ENCODE peak calls at places on chromosomes 11 and 22, in eight cellular contexts. One of them, this sample, is unnamed.

GRCh38 chr11:101446238-101446637 is 137.6 kb downstream of the TRPC6 start:
- DNase-seq in PC-3: peak
- DNase-seq in omental fat pad: no peak
- DNase-seq in PC-9: no peak
- DNase-seq in activated CD4-positive, alpha-beta T cell treated with anti-CD3 and anti-CD28 coated beads, Interleukin-2, amount 50 U/mL, for 48 hours: no peak
- DNase-seq in esophagus squamous epithelium: no peak
- DNase-seq in amniotic stem cell: no peak
- DNase-seq in effector CD8-positive, alpha-beta T cell: no peak
- DNase-seq in this sample: no peak

GRCh38 chr11:90446207-90446606 is 223.4 kb upstream of the CHORDC1 start:
- DNase-seq in PC-3: no peak
- DNase-seq in omental fat pad: no peak
- DNase-seq in PC-9: no peak
- DNase-seq in activated CD4-positive, alpha-beta T cell treated with anti-CD3 and anti-CD28 coated beads, Interleukin-2, amount 50 U/mL, for 48 hours: no peak
- DNase-seq in esophagus squamous epithelium: no peak
- DNase-seq in amniotic stem cell: no peak
- DNase-seq in effector CD8-positive, alpha-beta T cell: no peak
- DNase-seq in this sample: no peak

GRCh38 chr11:118306556-118306955 is 2.0 kb downstream of the CD3E start:
- DNase-seq in PC-3: no peak
- DNase-seq in omental fat pad: no peak
- DNase-seq in PC-9: no peak
- DNase-seq in activated CD4-positive, alpha-beta T cell treated with anti-CD3 and anti-CD28 coated beads, Interleukin-2, amount 50 U/mL, for 48 hours: peak
- DNase-seq in esophagus squamous epithelium: no peak
- DNase-seq in amniotic stem cell: no peak
- DNase-seq in effector CD8-positive, alpha-beta T cell: no peak
- DNase-seq in this sample: no peak

GRCh38 chr11:38402063-38402462 is 1804.0 kb upstream of the RAG2 start:
- DNase-seq in PC-3: no peak
- DNase-seq in omental fat pad: no peak
- DNase-seq in PC-9: no peak
- DNase-seq in activated CD4-positive, alpha-beta T cell treated with anti-CD3 and anti-CD28 coated beads, Interleukin-2, amount 50 U/mL, for 48 hours: no peak
- DNase-seq in esophagus squamous epithelium: no peak
- DNase-seq in amniotic stem cell: no peak
- DNase-seq in effector CD8-positive, alpha-beta T cell: no peak
- DNase-seq in this sample: no peak

GRCh38 chr11:111026241-111026640 is 219.3 kb upstream of the POU2AF2 start:
- DNase-seq in PC-3: no peak
- DNase-seq in omental fat pad: no peak
- DNase-seq in PC-9: no peak
- DNase-seq in activated CD4-positive, alpha-beta T cell treated with anti-CD3 and anti-CD28 coated beads, Interleukin-2, amount 50 U/mL, for 48 hours: no peak
- DNase-seq in esophagus squamous epithelium: no peak
- DNase-seq in amniotic stem cell: no peak
- DNase-seq in effector CD8-positive, alpha-beta T cell: no peak
- DNase-seq in this sample: no peak

GRCh38 chr11:131671764-131672163 is 301.3 kb downstream of the NTM start:
- DNase-seq in PC-3: no peak
- DNase-seq in omental fat pad: no peak
- DNase-seq in PC-9: no peak
- DNase-seq in activated CD4-positive, alpha-beta T cell treated with anti-CD3 and anti-CD28 coated beads, Interleukin-2, amount 50 U/mL, for 48 hours: no peak
- DNase-seq in esophagus squamous epithelium: no peak
- DNase-seq in amniotic stem cell: no peak
- DNase-seq in effector CD8-positive, alpha-beta T cell: no peak
- DNase-seq in this sample: no peak

GRCh38 chr11:92295175-92296137 is 70.8 kb downstream of the FAT3 start:
- DNase-seq in PC-3: peak
- DNase-seq in omental fat pad: no peak
- DNase-seq in PC-9: no peak
- DNase-seq in activated CD4-positive, alpha-beta T cell treated with anti-CD3 and anti-CD28 coated beads, Interleukin-2, amount 50 U/mL, for 48 hours: no peak
- DNase-seq in esophagus squamous epithelium: no peak
- DNase-seq in amniotic stem cell: no peak
- DNase-seq in effector CD8-positive, alpha-beta T cell: no peak
- DNase-seq in this sample: no peak

GRCh38 chr11:11789735-11790369 is 51.9 kb upstream of the USP47 start:
- DNase-seq in PC-3: peak
- DNase-seq in omental fat pad: no peak
- DNase-seq in PC-9: no peak
- DNase-seq in activated CD4-positive, alpha-beta T cell treated with anti-CD3 and anti-CD28 coated beads, Interleukin-2, amount 50 U/mL, for 48 hours: no peak
- DNase-seq in esophagus squamous epithelium: no peak
- DNase-seq in amniotic stem cell: no peak
- DNase-seq in effector CD8-positive, alpha-beta T cell: no peak
- DNase-seq in this sample: no peak

GRCh38 chr22:41380993-41381328 is 781 bp upstream of the TEF start:
- DNase-seq in PC-3: peak
- DNase-seq in omental fat pad: no peak
- DNase-seq in PC-9: no peak
- DNase-seq in activated CD4-positive, alpha-beta T cell treated with anti-CD3 and anti-CD28 coated beads, Interleukin-2, amount 50 U/mL, for 48 hours: no peak
- DNase-seq in esophagus squamous epithelium: no peak
- DNase-seq in amniotic stem cell: peak
- DNase-seq in effector CD8-positive, alpha-beta T cell: no peak
- DNase-seq in this sample: no peak

GRCh38 chr11:74012072-74012809 is 3.4 kb upstream of the UCP3 start:
- DNase-seq in PC-3: no peak
- DNase-seq in omental fat pad: no peak
- DNase-seq in PC-9: no peak
- DNase-seq in activated CD4-positive, alpha-beta T cell treated with anti-CD3 and anti-CD28 coated beads, Interleukin-2, amount 50 U/mL, for 48 hours: no peak
- DNase-seq in esophagus squamous epithelium: no peak
- DNase-seq in amniotic stem cell: no peak
- DNase-seq in effector CD8-positive, alpha-beta T cell: no peak
- DNase-seq in this sample: no peak

GRCh38 chr22:44659140-44659539 is 42.9 kb upstream of the PRR5 start:
- DNase-seq in PC-3: no peak
- DNase-seq in omental fat pad: no peak
- DNase-seq in PC-9: no peak
- DNase-seq in activated CD4-positive, alpha-beta T cell treated with anti-CD3 and anti-CD28 coated beads, Interleukin-2, amount 50 U/mL, for 48 hours: no peak
- DNase-seq in esophagus squamous epithelium: no peak
- DNase-seq in amniotic stem cell: no peak
- DNase-seq in effector CD8-positive, alpha-beta T cell: no peak
- DNase-seq in this sample: no peak

GRCh38 chr11:78350101-78350645 is 67.4 kb downstream of the GAB2 start:
- DNase-seq in PC-3: no peak
- DNase-seq in omental fat pad: no peak
- DNase-seq in PC-9: peak
- DNase-seq in activated CD4-positive, alpha-beta T cell treated with anti-CD3 and anti-CD28 coated beads, Interleukin-2, amount 50 U/mL, for 48 hours: no peak
- DNase-seq in esophagus squamous epithelium: no peak
- DNase-seq in amniotic stem cell: no peak
- DNase-seq in effector CD8-positive, alpha-beta T cell: no peak
- DNase-seq in this sample: no peak

GRCh38 chr22:20430641-20431519 is 6.7 kb downstream of the SCARF2 start:
- DNase-seq in PC-3: peak
- DNase-seq in omental fat pad: no peak
- DNase-seq in PC-9: peak
- DNase-seq in activated CD4-positive, alpha-beta T cell treated with anti-CD3 and anti-CD28 coated beads, Interleukin-2, amount 50 U/mL, for 48 hours: peak
- DNase-seq in esophagus squamous epithelium: no peak
- DNase-seq in amniotic stem cell: no peak
- DNase-seq in effector CD8-positive, alpha-beta T cell: no peak
- DNase-seq in this sample: no peak

GRCh38 chr11:122199661-122200060 is 83.6 kb upstream of the BLID start:
- DNase-seq in PC-3: peak
- DNase-seq in omental fat pad: no peak
- DNase-seq in PC-9: no peak
- DNase-seq in activated CD4-positive, alpha-beta T cell treated with anti-CD3 and anti-CD28 coated beads, Interleukin-2, amount 50 U/mL, for 48 hours: no peak
- DNase-seq in esophagus squamous epithelium: no peak
- DNase-seq in amniotic stem cell: no peak
- DNase-seq in effector CD8-positive, alpha-beta T cell: no peak
- DNase-seq in this sample: no peak

GRCh38 chr11:92225563-92226308 is 1.1 kb downstream of the FAT3 start:
- DNase-seq in PC-3: no peak
- DNase-seq in omental fat pad: no peak
- DNase-seq in PC-9: peak
- DNase-seq in activated CD4-positive, alpha-beta T cell treated with anti-CD3 and anti-CD28 coated beads, Interleukin-2, amount 50 U/mL, for 48 hours: no peak
- DNase-seq in esophagus squamous epithelium: no peak
- DNase-seq in amniotic stem cell: no peak
- DNase-seq in effector CD8-positive, alpha-beta T cell: no peak
- DNase-seq in this sample: no peak

GRCh38 chr22:30934053-30934452 is 34.5 kb downstream of the MORC2 start:
- DNase-seq in PC-3: no peak
- DNase-seq in omental fat pad: no peak
- DNase-seq in PC-9: no peak
- DNase-seq in activated CD4-positive, alpha-beta T cell treated with anti-CD3 and anti-CD28 coated beads, Interleukin-2, amount 50 U/mL, for 48 hours: no peak
- DNase-seq in esophagus squamous epithelium: no peak
- DNase-seq in amniotic stem cell: no peak
- DNase-seq in effector CD8-positive, alpha-beta T cell: no peak
- DNase-seq in this sample: no peak

GRCh38 chr11:64339754-64340408 is at the start of gene CCDC88B:
- DNase-seq in PC-3: no peak
- DNase-seq in omental fat pad: no peak
- DNase-seq in PC-9: no peak
- DNase-seq in activated CD4-positive, alpha-beta T cell treated with anti-CD3 and anti-CD28 coated beads, Interleukin-2, amount 50 U/mL, for 48 hours: peak
- DNase-seq in esophagus squamous epithelium: peak
- DNase-seq in amniotic stem cell: no peak
- DNase-seq in effector CD8-positive, alpha-beta T cell: peak
- DNase-seq in this sample: no peak

GRCh38 chr22:39598017-39598965 is 27.7 kb downstream of the CACNA1I start:
- DNase-seq in PC-3: peak
- DNase-seq in omental fat pad: no peak
- DNase-seq in PC-9: peak
- DNase-seq in activated CD4-positive, alpha-beta T cell treated with anti-CD3 and anti-CD28 coated beads, Interleukin-2, amount 50 U/mL, for 48 hours: peak
- DNase-seq in esophagus squamous epithelium: no peak
- DNase-seq in amniotic stem cell: no peak
- DNase-seq in effector CD8-positive, alpha-beta T cell: peak
- DNase-seq in this sample: no peak

GRCh38 chr22:49883294-49883640 is 29.6 kb downstream of the ZBED4 start:
- DNase-seq in PC-3: no peak
- DNase-seq in omental fat pad: no peak
- DNase-seq in PC-9: no peak
- DNase-seq in activated CD4-positive, alpha-beta T cell treated with anti-CD3 and anti-CD28 coated beads, Interleukin-2, amount 50 U/mL, for 48 hours: no peak
- DNase-seq in esophagus squamous epithelium: no peak
- DNase-seq in amniotic stem cell: no peak
- DNase-seq in effector CD8-positive, alpha-beta T cell: no peak
- DNase-seq in this sample: no peak

GRCh38 chr11:119780264-119780953 is 51.4 kb upstream of the NECTIN1 start:
- DNase-seq in PC-3: no peak
- DNase-seq in omental fat pad: no peak
- DNase-seq in PC-9: no peak
- DNase-seq in activated CD4-positive, alpha-beta T cell treated with anti-CD3 and anti-CD28 coated beads, Interleukin-2, amount 50 U/mL, for 48 hours: no peak
- DNase-seq in esophagus squamous epithelium: no peak
- DNase-seq in amniotic stem cell: no peak
- DNase-seq in effector CD8-positive, alpha-beta T cell: no peak
- DNase-seq in this sample: no peak

GRCh38 chr11:61010466-61011238 is 39.2 kb downstream of the CD6 start:
- DNase-seq in PC-3: no peak
- DNase-seq in omental fat pad: no peak
- DNase-seq in PC-9: no peak
- DNase-seq in activated CD4-positive, alpha-beta T cell treated with anti-CD3 and anti-CD28 coated beads, Interleukin-2, amount 50 U/mL, for 48 hours: no peak
- DNase-seq in esophagus squamous epithelium: no peak
- DNase-seq in amniotic stem cell: no peak
- DNase-seq in effector CD8-positive, alpha-beta T cell: no peak
- DNase-seq in this sample: no peak

GRCh38 chr11:17810736-17811135 is 76.2 kb downstream of the KCNC1 start:
- DNase-seq in PC-3: peak
- DNase-seq in omental fat pad: no peak
- DNase-seq in PC-9: peak
- DNase-seq in activated CD4-positive, alpha-beta T cell treated with anti-CD3 and anti-CD28 coated beads, Interleukin-2, amount 50 U/mL, for 48 hours: no peak
- DNase-seq in esophagus squamous epithelium: no peak
- DNase-seq in amniotic stem cell: no peak
- DNase-seq in effector CD8-positive, alpha-beta T cell: no peak
- DNase-seq in this sample: no peak

GRCh38 chr11:86735462-86736302 is 63.3 kb upstream of the ME3 start:
- DNase-seq in PC-3: peak
- DNase-seq in omental fat pad: no peak
- DNase-seq in PC-9: peak
- DNase-seq in activated CD4-positive, alpha-beta T cell treated with anti-CD3 and anti-CD28 coated beads, Interleukin-2, amount 50 U/mL, for 48 hours: no peak
- DNase-seq in esophagus squamous epithelium: no peak
- DNase-seq in amniotic stem cell: peak
- DNase-seq in effector CD8-positive, alpha-beta T cell: no peak
- DNase-seq in this sample: no peak

GRCh38 chr11:118895093-118896039 is 11.7 kb downstream of the CXCR5 start:
- DNase-seq in PC-3: no peak
- DNase-seq in omental fat pad: no peak
- DNase-seq in PC-9: no peak
- DNase-seq in activated CD4-positive, alpha-beta T cell treated with anti-CD3 and anti-CD28 coated beads, Interleukin-2, amount 50 U/mL, for 48 hours: peak
- DNase-seq in esophagus squamous epithelium: no peak
- DNase-seq in amniotic stem cell: no peak
- DNase-seq in effector CD8-positive, alpha-beta T cell: peak
- DNase-seq in this sample: no peak

GRCh38 chr11:134527382-134528243 is 115.6 kb upstream of the B3GAT1 start:
- DNase-seq in PC-3: no peak
- DNase-seq in omental fat pad: peak
- DNase-seq in PC-9: no peak
- DNase-seq in activated CD4-positive, alpha-beta T cell treated with anti-CD3 and anti-CD28 coated beads, Interleukin-2, amount 50 U/mL, for 48 hours: no peak
- DNase-seq in esophagus squamous epithelium: no peak
- DNase-seq in amniotic stem cell: no peak
- DNase-seq in effector CD8-positive, alpha-beta T cell: no peak
- DNase-seq in this sample: no peak

GRCh38 chr11:74932797-74933196 is 16.1 kb downstream of the XRRA1 start:
- DNase-seq in PC-3: peak
- DNase-seq in omental fat pad: no peak
- DNase-seq in PC-9: no peak
- DNase-seq in activated CD4-positive, alpha-beta T cell treated with anti-CD3 and anti-CD28 coated beads, Interleukin-2, amount 50 U/mL, for 48 hours: no peak
- DNase-seq in esophagus squamous epithelium: no peak
- DNase-seq in amniotic stem cell: no peak
- DNase-seq in effector CD8-positive, alpha-beta T cell: no peak
- DNase-seq in this sample: no peak

GRCh38 chr22:20567371-20567847 is 60.0 kb downstream of the MED15 start:
- DNase-seq in PC-3: peak
- DNase-seq in omental fat pad: no peak
- DNase-seq in PC-9: peak
- DNase-seq in activated CD4-positive, alpha-beta T cell treated with anti-CD3 and anti-CD28 coated beads, Interleukin-2, amount 50 U/mL, for 48 hours: no peak
- DNase-seq in esophagus squamous epithelium: no peak
- DNase-seq in amniotic stem cell: no peak
- DNase-seq in effector CD8-positive, alpha-beta T cell: no peak
- DNase-seq in this sample: no peak

GRCh38 chr11:105918039-105918438 is 104.0 kb downstream of the MSANTD4 start:
- DNase-seq in PC-3: no peak
- DNase-seq in omental fat pad: no peak
- DNase-seq in PC-9: no peak
- DNase-seq in activated CD4-positive, alpha-beta T cell treated with anti-CD3 and anti-CD28 coated beads, Interleukin-2, amount 50 U/mL, for 48 hours: no peak
- DNase-seq in esophagus squamous epithelium: no peak
- DNase-seq in amniotic stem cell: no peak
- DNase-seq in effector CD8-positive, alpha-beta T cell: no peak
- DNase-seq in this sample: no peak

This sample was measured in SIG-M5.